ENCODE peak calls at places on chromosomes 3 and 15, in eight cellular contexts. T is transverse colon, W is sigmoid colon, O is testis, U is tibial nerve, Q is heart left ventricle, E is A549, H is gastrocnemius medialis. P is an unnamed sample.

GRCh38 chr3:26807272-26807671 is 184.7 kb downstream of the LRRC3B start:
- DNase-seq in Q (no peak), T (no peak), O (no peak), U (no peak), H (no peak), E (no peak), W (no peak), P (no peak)

GRCh38 chr15:37995461-37996347 is 61.3 kb downstream of the TMCO5A start:
- DNase-seq in W (no peak), U (no peak), O (peak; percentile 52), E (peak; percentile 65), T (no peak), H (no peak), Q (no peak), P (no peak)

GRCh38 chr3:47418167-47419082 is 37.6 kb downstream of the PTPN23 start:
- DNase-seq in H (no peak), T (no peak), U (no peak), E (no peak), Q (no peak), W (no peak), O (no peak), P (peak; percentile 48)

GRCh38 chr15:51768018-51768417 is 16.6 kb downstream of the TMOD2 start:
- DNase-seq in Q (no peak), O (no peak), T (no peak), U (no peak), W (no peak), H (no peak), E (no peak), P (no peak)

GRCh38 chr3:197008436-197009209 is 21.0 kb downstream of the MELTF start:
- DNase-seq in O (no peak), T (no peak), Q (no peak), H (no peak), U (no peak), E (no peak), W (no peak), P (no peak)

GRCh38 chr3:108096506-108097325 is 5.9 kb upstream of the CD47 start:
- DNase-seq in U (no peak), E (no peak), W (no peak), Q (no peak), T (no peak), O (no peak), H (no peak), P (no peak)

GRCh38 chr3:13483286-13483685 is 3.2 kb downstream of the HDAC11 start:
- DNase-seq in W (peak; percentile 53), O (no peak), U (no peak), Q (no peak), T (no peak), H (no peak), E (no peak), P (no peak)

GRCh38 chr3:58988041-58988440 is 61.8 kb downstream of the CFAP20DC start:
- DNase-seq in W (no peak), O (no peak), T (no peak), H (no peak), E (no peak), Q (no peak), U (no peak), P (no peak)

GRCh38 chr3:53773586-53774368 is 72.4 kb downstream of the CHDH start:
- DNase-seq in W (no peak), Q (no peak), E (no peak), O (peak; percentile 59), U (no peak), H (no peak), T (no peak), P (no peak)
- TF ChIP-seq POLR2A in W (no peak), Q (no peak), E (no peak), O (no peak), U (no peak), H (no peak), T (no peak), P (no peak)

GRCh38 chr15:50055333-50056278 is 63.4 kb downstream of the ATP8B4 start:
- DNase-seq in W (no peak), U (peak; percentile 16), O (peak; percentile 23), E (no peak), H (no peak), Q (peak; percentile 34), T (no peak), P (no peak)
- H3K4me1 ChIP-seq in W (peaks cover 57% of the 10 kb centered on the region), U (peaks cover 13% of the 10 kb centered on the region), O (peaks cover 24% of the 10 kb centered on the region), E (peaks cover 34% of the 10 kb centered on the region), H (no peaks in the 10 kb centered on the region), Q (no peaks in the 10 kb centered on the region), T (peaks cover 12% of the 10 kb centered on the region), P (no peaks in the 10 kb centered on the region)

GRCh38 chr15:89665449-89666146 is 10.3 kb upstream of the KIF7 start:
- DNase-seq in H (no peak), O (peak; percentile 69), T (peak; percentile 63), E (peak; percentile 50), W (peak; percentile 81), U (no peak), Q (peak; percentile 81), P (peak; percentile 67)
- TF ChIP-seq POLR2A in H (peak; percentile 21), O (no peak), T (peak; percentile 42), E (peak; percentile 48), W (no peak), U (no peak), Q (peak; percentile 32), P (no peak)

GRCh38 chr3:157463819-157464218 is 27.2 kb downstream of the PTX3 start:
- DNase-seq in E (no peak), H (no peak), Q (no peak), T (no peak), O (no peak), U (no peak), W (no peak), P (no peak)
- H3K4me1 ChIP-seq in E (no peaks in the 10 kb centered on the region), H (no peaks in the 10 kb centered on the region), Q (no peaks in the 10 kb centered on the region), T (no peaks in the 10 kb centered on the region), O (no peaks in the 10 kb centered on the region), U (peaks cover 6% of the 10 kb centered on the region), W (no peaks in the 10 kb centered on the region), P (no peaks in the 10 kb centered on the region)

GRCh38 chr3:151440940-151441339 is 19.9 kb downstream of the IGSF10 start:
- DNase-seq in U (no peak), H (no peak), O (no peak), Q (no peak), T (no peak), E (no peak), W (no peak), P (no peak)
- TF ChIP-seq POLR2A in U (no peak), H (no peak), O (no peak), Q (no peak), T (no peak), E (no peak), W (no peak), P (no peak)

GRCh38 chr3:54357307-54357706 is 235.0 kb downstream of the CACNA2D3 start:
- DNase-seq in W (no peak), E (no peak), U (no peak), T (no peak), H (no peak), Q (no peak), O (no peak), P (no peak)
- H3K4me1 ChIP-seq in W (peaks cover 72% of the 10 kb centered on the region), E (no peaks in the 10 kb centered on the region), U (no peaks in the 10 kb centered on the region), T (no peaks in the 10 kb centered on the region), H (peaks cover 56% of the 10 kb centered on the region), Q (no peaks in the 10 kb centered on the region), O (peaks cover 29% of the 10 kb centered on the region), P (no peaks in the 10 kb centered on the region)

GRCh38 chr3:193782747-193783146 is 189.7 kb downstream of the OPA1 start:
- DNase-seq in W (no peak), H (no peak), O (no peak), T (no peak), U (no peak), Q (no peak), E (no peak), P (no peak)

GRCh38 chr3:193780371-193780770 is 187.4 kb downstream of the OPA1 start:
- DNase-seq in O (no peak), T (no peak), E (no peak), H (no peak), U (no peak), W (no peak), Q (no peak), P (no peak)

GRCh38 chr3:193779933-193780332 is 186.9 kb downstream of the OPA1 start:
- DNase-seq in U (no peak), E (no peak), H (no peak), Q (no peak), T (no peak), O (no peak), W (no peak), P (no peak)

GRCh38 chr3:193782280-193782654 is 189.3 kb downstream of the OPA1 start:
- DNase-seq in O (no peak), E (peak; percentile 28), U (no peak), Q (no peak), H (no peak), T (peak; percentile 35), W (no peak), P (no peak)

GRCh38 chr3:193780810-193781472 is 187.9 kb downstream of the OPA1 start:
- DNase-seq in O (peak; percentile 77), T (peak; percentile 74), U (peak; percentile 34), Q (peak; percentile 79), H (peak; percentile 32), W (peak; percentile 88), E (peak; percentile 64), P (peak; percentile 27)
- TF ChIP-seq POLR2A in O (no peak), T (no peak), U (no peak), Q (no peak), H (no peak), W (no peak), E (no peak), P (no peak)

P was measured in Peyer's patch.